ENCODE peak calls at places on chromosome 15, in eight cellular contexts. X, J, R, U, H, B, Q and A are unnamed samples. For H3K9me3, the result is how much of the 10 kb centered on the place peaks cover.

GRCh38 chr15:65312400-65312916 is 8.0 kb downstream of the RNU5B-1 start:
- DNase-seq in X (no peak), J (no peak), R (no peak), U (no peak), H (no peak), B (no peak), Q (no peak), A (peak)

GRCh38 chr15:37072181-37072580 is 28.2 kb downstream of the MEIS2 start:
- DNase-seq in X (no peak), J (no peak), R (no peak), U (no peak), H (no peak), B (no peak), Q (no peak), A (no peak)

GRCh38 chr15:41629436-41629835 is 30.8 kb upstream of the MGA start:
- DNase-seq in X (no peak), J (no peak), R (no peak), U (no peak), H (no peak), B (peak), Q (no peak), A (no peak)

GRCh38 chr15:31274496-31275330 is 51.9 kb upstream of the KLF13 start:
- DNase-seq in X (no peak), J (no peak), R (no peak), U (peak), H (no peak), B (no peak), Q (no peak), A (no peak)

GRCh38 chr15:33067456-33067855 is 127.1 kb downstream of the FMN1 start:
- DNase-seq in X (no peak), J (no peak), R (no peak), U (no peak), H (no peak), B (no peak), Q (no peak), A (no peak)

GRCh38 chr15:71290002-71290401 is 174.7 kb downstream of the THSD4 start:
- DNase-seq in X (no peak), J (no peak), R (no peak), U (no peak), H (no peak), B (no peak), Q (no peak), A (no peak)

GRCh38 chr15:32866486-32867312 is 148.9 kb downstream of the GREM1 start:
- DNase-seq in X (no peak), J (no peak), R (no peak), U (no peak), H (no peak), B (no peak), Q (no peak), A (no peak)

GRCh38 chr15:78097667-78098066 is 5.3 kb downstream of the SH2D7 start:
- DNase-seq in X (no peak), J (no peak), R (no peak), U (no peak), H (no peak), B (no peak), Q (no peak), A (no peak)

GRCh38 chr15:40190591-40190990 is 29.7 kb downstream of the BUB1B start:
- DNase-seq in X (no peak), J (no peak), R (no peak), U (no peak), H (no peak), B (no peak), Q (no peak), A (no peak)

GRCh38 chr15:85759391-85759790 is 35.3 kb downstream of the KLHL25 start:
- DNase-seq in X (no peak), J (no peak), R (no peak), U (no peak), H (no peak), B (peak), Q (no peak), A (no peak)

GRCh38 chr15:62841269-62841628 is 201.3 kb upstream of the TPM1 start:
- DNase-seq in X (no peak), J (no peak), R (no peak), U (no peak), H (no peak), B (no peak), Q (no peak), A (no peak)

GRCh38 chr15:80090879-80091503 is 31.5 kb downstream of the ZFAND6 start:
- DNase-seq in X (no peak), J (no peak), R (no peak), U (no peak), H (no peak), B (no peak), Q (no peak), A (no peak)

GRCh38 chr15:50119063-50119700 is at the start of gene ATP8B4:
- DNase-seq in X (no peak), J (no peak), R (no peak), U (peak), H (no peak), B (no peak), Q (no peak), A (no peak)

GRCh38 chr15:38093931-38094330 is 158.7 kb upstream of the SPRED1 start:
- DNase-seq in X (no peak), J (no peak), R (no peak), U (no peak), H (no peak), B (no peak), Q (no peak), A (no peak)

GRCh38 chr15:91369823-91370222 is 269.8 kb downstream of the SV2B start:
- DNase-seq in X (no peak), J (no peak), R (no peak), U (no peak), H (no peak), B (no peak), Q (no peak), A (no peak)

GRCh38 chr15:86300371-86301106 is 220.9 kb downstream of the AGBL1 start:
- DNase-seq in X (no peak), J (no peak), R (no peak), U (no peak), H (no peak), B (no peak), Q (no peak), A (no peak)

GRCh38 chr15:60681353-60681752 is 202.4 kb upstream of the ICE2 start:
- DNase-seq in X (no peak), J (no peak), R (no peak), U (no peak), H (no peak), B (no peak), Q (no peak), A (no peak)

GRCh38 chr15:77542491-77543001 is 90.2 kb downstream of the LINGO1 start:
- DNase-seq in X (no peak), J (no peak), R (no peak), U (no peak), H (no peak), B (no peak), Q (no peak), A (no peak)

GRCh38 chr15:38186505-38186904 is 66.1 kb upstream of the SPRED1 start:
- DNase-seq in X (no peak), J (no peak), R (no peak), U (no peak), H (no peak), B (no peak), Q (no peak), A (no peak)

GRCh38 chr15:31265871-31266711 is 60.5 kb upstream of the KLF13 start:
- DNase-seq in X (no peak), J (no peak), R (peak), U (peak), H (no peak), B (no peak), Q (no peak), A (peak)

GRCh38 chr15:77376770-77377169 is 43.1 kb downstream of the PEAK1 start:
- DNase-seq in X (no peak), J (no peak), R (no peak), U (no peak), H (no peak), B (no peak), Q (no peak), A (no peak)

GRCh38 chr15:32730677-32731654 is 13.2 kb downstream of the GREM1 start:
- DNase-seq in X (peak), J (no peak), R (no peak), U (peak), H (no peak), B (peak), Q (peak), A (peak)

GRCh38 chr15:51907136-51907862 is 64.3 kb downstream of the LEO1 start:
- DNase-seq in X (no peak), J (peak), R (no peak), U (no peak), H (no peak), B (peak), Q (peak), A (no peak)

GRCh38 chr15:81885135-81885534 is 160.7 kb downstream of the MEX3B start:
- DNase-seq in X (no peak), J (no peak), R (no peak), U (no peak), H (no peak), B (no peak), Q (no peak), A (no peak)

GRCh38 chr15:88897456-88898194 is 2.3 kb upstream of the HAPLN3 start:
- DNase-seq in X (peak), J (peak), R (peak), U (no peak), H (peak), B (peak), Q (peak), A (peak)

GRCh38 chr15:89649013-89649625 is 6.1 kb downstream of the KIF7 start:
- DNase-seq in X (no peak), J (no peak), R (no peak), U (no peak), H (no peak), B (no peak), Q (no peak), A (no peak)

GRCh38 chr15:50251638-50252182 is 13.8 kb downstream of the HDC start:
- DNase-seq in X (no peak), J (no peak), R (no peak), U (no peak), H (no peak), B (no peak), Q (no peak), A (no peak)

GRCh38 chr15:76483018-76483417 is 146.4 kb downstream of the ISL2 start:
- DNase-seq in X (no peak), J (no peak), R (no peak), U (no peak), H (no peak), B (no peak), Q (no peak), A (no peak)

GRCh38 chr15:65952425-65953053 is 83.2 kb downstream of the RAB11A start:
- DNase-seq in X (peak), J (no peak), R (no peak), U (peak), H (no peak), B (peak), Q (peak), A (peak)

GRCh38 chr15:34876640-34877039 is 81.3 kb upstream of the ACTC1 start:
- DNase-seq in X (no peak), J (no peak), R (no peak), U (no peak), H (no peak), B (no peak), Q (no peak), A (no peak)

GRCh38 chr15:92800013-92800412 is 100.1 kb upstream of the CHD2 start:
- DNase-seq in X (no peak), J (no peak), R (no peak), U (no peak), H (no peak), B (no peak), Q (no peak), A (no peak)

GRCh38 chr15:41789662-41790061 is 15.4 kb downstream of the MAPKBP1 start:
- DNase-seq in X (no peak), J (no peak), R (no peak), U (no peak), H (no peak), B (no peak), Q (no peak), A (no peak)

GRCh38 chr15:58462547-58462946 is 30.8 kb downstream of the LIPC start:
- DNase-seq in X (no peak), J (peak), R (peak), U (peak), H (no peak), B (peak), Q (no peak), A (no peak)

GRCh38 chr15:96166223-96167200 is 164.0 kb upstream of the NR2F2 start:
- DNase-seq in X (peak), J (no peak), R (no peak), U (no peak), H (no peak), B (no peak), Q (no peak), A (no peak)

GRCh38 chr15:95988574-95988887 is 342.0 kb upstream of the NR2F2 start:
- DNase-seq in X (no peak), J (peak), R (no peak), U (no peak), H (no peak), B (no peak), Q (no peak), A (peak)

GRCh38 chr15:63833246-63833696 is 477 bp downstream of the HERC1 start:
- DNase-seq in X (peak), J (no peak), R (peak), U (peak), H (peak), B (peak), Q (peak), A (peak)

GRCh38 chr15:38474155-38474757 is 20.3 kb downstream of the FAM98B start:
- DNase-seq in X (peak), J (peak), R (peak), U (no peak), H (no peak), B (no peak), Q (no peak), A (peak)

GRCh38 chr15:88472225-88472624 is 4.7 kb downstream of the MRPS11 start:
- DNase-seq in X (no peak), J (no peak), R (no peak), U (no peak), H (no peak), B (no peak), Q (no peak), A (no peak)

GRCh38 chr15:86055688-86056087 is 24.0 kb upstream of the AGBL1 start:
- DNase-seq in X (no peak), J (no peak), R (no peak), U (no peak), H (no peak), B (no peak), Q (no peak), A (no peak)

GRCh38 chr15:66705277-66705927 is 3.4 kb downstream of the SMAD6 start:
- DNase-seq in X (no peak), J (no peak), R (no peak), U (no peak), H (no peak), B (no peak), Q (no peak), A (no peak)

DNA sequence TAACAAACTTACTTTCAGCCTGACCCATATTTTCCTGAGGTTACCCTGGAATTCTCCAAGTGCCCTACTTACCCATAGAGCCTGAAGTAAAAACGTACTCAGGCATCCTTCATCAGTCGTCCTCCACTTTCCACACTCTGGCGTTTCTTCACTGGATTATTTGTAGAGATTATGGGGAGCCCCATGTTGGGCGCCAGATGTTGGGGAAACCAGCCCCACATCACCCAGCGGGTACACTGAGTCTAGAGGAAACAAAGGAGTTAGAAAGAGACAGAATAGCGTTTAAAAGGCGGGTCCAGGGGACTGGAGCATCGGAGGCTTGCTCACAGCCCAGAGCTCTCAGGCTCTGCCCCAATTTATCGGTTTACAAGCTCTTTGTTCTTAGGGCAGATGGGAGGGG is 9.7 kb upstream of the SLC28A2 start:
- DNase-seq in X (no peak), J (no peak), R (no peak), U (no peak), H (no peak), B (no peak), Q (no peak), A (no peak)
- H3K9me3 ChIP-seq in X (under half), J (under half), R (under half), U (under half), H (under half), B (under half), Q (under half), A (under half)

GRCh38 chr15:68391084-68391483 is 40.9 kb downstream of the ITGA11 start:
- DNase-seq in X (no peak), J (no peak), R (no peak), U (peak), H (peak), B (no peak), Q (no peak), A (peak)

GRCh38 chr15:68387288-68388143 is 44.4 kb downstream of the ITGA11 start:
- DNase-seq in X (no peak), J (no peak), R (no peak), U (peak), H (peak), B (no peak), Q (no peak), A (peak)

GRCh38 chr15:68386587-68387287 is 45.2 kb downstream of the ITGA11 start:
- DNase-seq in X (no peak), J (no peak), R (no peak), U (peak), H (peak), B (no peak), Q (no peak), A (no peak)

GRCh38 chr15:68389936-68390790 is 41.8 kb downstream of the ITGA11 start:
- DNase-seq in X (no peak), J (no peak), R (no peak), U (peak), H (peak), B (no peak), Q (no peak), A (no peak)

DNA sequence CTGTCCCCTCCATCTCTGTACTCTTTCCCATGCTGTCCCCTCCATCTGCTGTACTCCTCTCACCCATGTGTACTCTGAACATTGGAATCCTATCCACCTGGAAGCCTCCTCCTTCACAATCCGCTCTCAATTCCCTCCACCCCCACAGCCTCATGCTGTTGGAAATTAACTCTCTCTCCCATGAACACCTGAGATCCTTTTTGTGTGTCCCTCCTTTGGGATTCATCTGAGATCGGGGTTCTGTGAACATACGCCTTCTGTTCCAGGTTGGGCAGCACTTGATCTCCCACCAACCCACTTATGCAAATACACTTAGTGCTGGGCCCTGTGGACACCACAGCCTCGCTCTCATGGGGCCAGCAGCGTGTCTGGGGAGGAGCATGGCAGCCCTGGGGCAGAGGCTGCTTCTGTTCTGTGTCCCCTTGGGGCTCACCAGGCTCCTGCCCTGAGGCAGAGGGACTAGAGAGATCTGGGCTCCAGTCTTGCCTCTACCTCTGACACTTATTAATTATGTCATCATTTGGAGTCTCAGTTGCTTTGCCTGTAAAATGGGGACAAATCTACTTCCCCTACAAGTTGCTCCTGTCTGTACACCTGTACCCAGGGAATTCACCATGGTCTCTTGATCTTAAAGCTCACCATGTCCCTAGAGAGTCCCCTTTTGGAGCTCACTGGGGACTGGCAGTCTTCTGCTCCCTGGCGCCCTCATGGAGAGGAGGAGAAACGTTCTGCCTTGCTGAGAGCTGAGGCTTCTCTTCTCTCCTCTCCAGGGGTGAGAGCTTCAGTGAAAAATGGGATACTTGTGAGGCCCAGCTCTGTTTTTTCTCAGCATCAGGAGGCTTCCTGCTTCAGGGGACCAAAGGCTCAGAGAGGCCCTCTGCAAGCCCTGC is 42.7 kb downstream of the ITGA11 start:
- DNase-seq in X (no peak), J (no peak), R (no peak), U (peak), H (peak), B (no peak), Q (no peak), A (peak)
- TF ChIP-seq CTCF in X (peak), J (no peak), R (no peak), U (peak), H (no peak), B (no peak), Q (no peak), A (no peak)

GRCh38 chr15:21267231-21267630 is 173.1 kb downstream of the POTEB3 start:
- DNase-seq in X (no peak), J (peak), R (no peak), U (no peak), H (no peak), B (no peak), Q (no peak), A (no peak)
- H3K9me3 ChIP-seq in X (under half), J (under half), R (under half), U (half or more), H (under half), B (under half), Q (under half), A (under half)

GRCh38 chr15:69979269-69979668 is 118.4 kb downstream of the TLE3 start:
- DNase-seq in X (peak), J (no peak), R (peak), U (peak), H (no peak), B (peak), Q (no peak), A (no peak)
- TF ChIP-seq CTCF in X (no peak), J (no peak), R (peak), U (peak), H (no peak), B (no peak), Q (no peak), A (no peak)

DNA sequence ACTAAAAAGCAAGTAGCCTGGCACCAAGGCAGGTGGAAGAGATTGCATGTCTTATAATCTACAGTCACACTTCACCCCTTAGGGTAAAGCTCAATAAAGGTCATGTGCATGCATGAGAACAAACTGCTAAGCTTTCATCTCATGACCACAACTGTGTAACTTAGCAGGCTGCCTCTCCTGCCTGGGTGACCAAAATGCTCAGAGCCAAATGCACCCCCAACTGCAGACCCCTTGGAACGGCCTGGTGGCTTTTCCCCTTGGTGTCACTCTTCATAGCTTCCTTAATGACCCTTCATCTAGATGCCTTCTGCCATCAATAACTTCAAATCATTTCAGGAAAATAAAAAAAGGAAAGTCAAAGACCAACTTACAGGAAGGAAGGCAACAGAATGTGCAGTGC is 88.1 kb downstream of the ADAMTS17 start:
- DNase-seq in X (no peak), J (no peak), R (no peak), U (no peak), H (no peak), B (no peak), Q (no peak), A (peak)
- H3K9me3 ChIP-seq in X (under half), J (under half), R (under half), U (under half), H (under half), B (under half), Q (under half), A (under half)

GRCh38 chr15:57079907-57080750 is 161.7 kb downstream of the TCF12 start:
- DNase-seq in X (no peak), J (no peak), R (peak), U (no peak), H (no peak), B (no peak), Q (no peak), A (no peak)
- TF ChIP-seq CTCF in X (peak), J (no peak), R (peak), U (peak), H (no peak), B (no peak), Q (no peak), A (no peak)

GRCh38 chr15:44873103-44873502 is 83.4 kb upstream of the TERB2 start:
- DNase-seq in X (no peak), J (no peak), R (no peak), U (no peak), H (no peak), B (no peak), Q (no peak), A (no peak)

GRCh38 chr15:44883219-44883900 is 73.1 kb upstream of the TERB2 start:
- DNase-seq in X (no peak), J (no peak), R (no peak), U (no peak), H (no peak), B (peak), Q (no peak), A (no peak)

GRCh38 chr15:44882499-44882968 is 74.0 kb upstream of the TERB2 start:
- DNase-seq in X (no peak), J (no peak), R (no peak), U (no peak), H (no peak), B (no peak), Q (no peak), A (no peak)

GRCh38 chr15:44879066-44879465 is 77.4 kb upstream of the TERB2 start:
- DNase-seq in X (no peak), J (no peak), R (no peak), U (no peak), H (no peak), B (no peak), Q (no peak), A (no peak)
- H3K9me3 ChIP-seq in X (under half), J (under half), R (under half), U (under half), H (under half), B (under half), Q (under half), A (under half)

GRCh38 chr15:44468713-44469385 is 41.4 kb downstream of the CTDSPL2 start:
- DNase-seq in X (no peak), J (peak), R (no peak), U (no peak), H (no peak), B (no peak), Q (no peak), A (no peak)
- TF ChIP-seq CTCF in X (no peak), J (no peak), R (no peak), U (no peak), H (no peak), B (no peak), Q (no peak), A (no peak)